ENCODE peak calls at places on chromosome 7, in ten cellular contexts. N, F, P, Z, Q, G, E, S, B and Y are unnamed samples.

GRCh38 chr7:120740348-120740747 is 117.6 kb downstream of the TSPAN12 start:
- DNase-seq in N (peak; percentile 62), F (no peak), P (no peak), Z (no peak), Q (peak; percentile 49), G (no peak), E (no peak), S (no peak), B (no peak), Y (no peak)

GRCh38 chr7:68955656-68956055 is 642.6 kb upstream of the AUTS2 start:
- DNase-seq in N (no peak), F (no peak), P (no peak), Z (no peak), Q (no peak), G (no peak), E (no peak), S (no peak), B (no peak), Y (no peak)

GRCh38 chr7:154832557-154833138 is 170.3 kb downstream of the PAXIP1 start:
- DNase-seq in N (no peak), F (no peak), P (peak; percentile 50), Z (no peak), Q (no peak), G (peak; percentile 10), E (no peak), S (no peak), B (no peak), Y (peak; percentile 35)

GRCh38 chr7:135239263-135239662 is 5.6 kb downstream of the STRA8 start:
- DNase-seq in N (no peak), F (no peak), P (no peak), Z (no peak), Q (no peak), G (no peak), E (no peak), S (no peak), B (no peak), Y (no peak)

GRCh38 chr7:80428161-80429054 is 83.5 kb downstream of the GNAT3 start:
- DNase-seq in N (peak; percentile 57), F (no peak), P (peak; percentile 22), Z (no peak), Q (peak; percentile 82), G (no peak), E (no peak), S (no peak), B (no peak), Y (peak; percentile 29)

GRCh38 chr7:40833541-40834234 is 698.9 kb downstream of the SUGCT start:
- DNase-seq in N (peak; percentile 20), F (no peak), P (no peak), Z (no peak), Q (peak; percentile 66), G (no peak), E (no peak), S (no peak), B (no peak), Y (no peak)

GRCh38 chr7:124072603-124073324 is 39.9 kb upstream of the TMEM229A start:
- DNase-seq in N (peak; percentile 55), F (no peak), P (no peak), Z (peak; percentile 7), Q (peak; percentile 98), G (no peak), E (no peak), S (no peak), B (no peak), Y (no peak)

GRCh38 chr7:6127129-6127490 is 95.9 kb downstream of the ANKRD61 start:
- DNase-seq in N (no peak), F (no peak), P (no peak), Z (no peak), Q (no peak), G (no peak), E (no peak), S (no peak), B (no peak), Y (no peak)

GRCh38 chr7:121795736-121796135 is 77.2 kb upstream of the PTPRZ1 start:
- DNase-seq in N (no peak), F (no peak), P (no peak), Z (no peak), Q (no peak), G (no peak), E (no peak), S (no peak), B (no peak), Y (no peak)

GRCh38 chr7:121798076-121798475 is 74.9 kb upstream of the PTPRZ1 start:
- DNase-seq in N (no peak), F (no peak), P (no peak), Z (no peak), Q (no peak), G (no peak), E (no peak), S (no peak), B (no peak), Y (no peak)

GRCh38 chr7:121800916-121801675 is 71.9 kb upstream of the PTPRZ1 start:
- DNase-seq in N (no peak), F (no peak), P (no peak), Z (no peak), Q (no peak), G (no peak), E (no peak), S (no peak), B (no peak), Y (no peak)

GRCh38 chr7:121798896-121799295 is 74.1 kb upstream of the PTPRZ1 start:
- DNase-seq in N (no peak), F (no peak), P (no peak), Z (no peak), Q (no peak), G (no peak), E (no peak), S (no peak), B (no peak), Y (no peak)

DNA sequence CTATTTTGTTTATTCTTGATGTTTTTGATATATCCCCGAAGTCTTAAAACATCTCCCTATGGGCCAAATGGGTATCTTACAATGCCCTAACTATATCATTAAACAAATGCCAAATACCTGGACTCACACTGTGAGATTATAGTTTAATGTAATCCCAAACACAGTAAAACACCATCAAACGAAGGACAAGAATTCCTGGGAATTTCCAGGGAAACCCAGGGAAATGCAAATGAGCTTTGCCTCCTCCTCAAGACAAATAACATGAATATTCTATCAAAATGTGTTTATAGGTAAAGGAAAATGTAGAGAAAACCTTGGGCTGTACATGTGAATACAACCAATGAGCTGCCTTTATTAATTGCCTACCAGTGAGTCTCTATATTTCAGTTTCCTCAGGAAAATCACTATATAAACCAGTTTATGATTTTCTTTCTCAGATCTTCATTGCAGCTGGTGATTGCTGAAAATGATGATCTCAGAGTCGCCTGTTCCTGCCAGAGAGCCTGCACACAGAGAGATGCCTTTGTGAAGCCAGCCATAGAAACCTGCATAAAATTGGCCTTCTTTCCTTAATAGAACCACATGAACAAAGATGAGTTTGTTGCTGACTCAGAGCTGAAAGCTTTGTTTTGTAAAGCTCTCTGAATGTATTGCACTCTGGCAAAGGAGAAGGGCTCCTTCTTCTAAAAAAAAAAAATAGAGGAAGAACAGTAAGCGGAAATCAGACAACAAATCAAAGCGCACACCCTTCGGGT is 75.5 kb upstream of the PTPRZ1 start:
- DNase-seq in N (no peak), F (no peak), P (no peak), Z (no peak), Q (no peak), G (no peak), E (no peak), S (no peak), B (no peak), Y (no peak)
- TF ChIP-seq CTCF in N (no peak), F (no peak), P (no peak), Z (no peak), Q (no peak), G (no peak), E (no peak), S (no peak), B (no peak), Y (no peak)

DNA sequence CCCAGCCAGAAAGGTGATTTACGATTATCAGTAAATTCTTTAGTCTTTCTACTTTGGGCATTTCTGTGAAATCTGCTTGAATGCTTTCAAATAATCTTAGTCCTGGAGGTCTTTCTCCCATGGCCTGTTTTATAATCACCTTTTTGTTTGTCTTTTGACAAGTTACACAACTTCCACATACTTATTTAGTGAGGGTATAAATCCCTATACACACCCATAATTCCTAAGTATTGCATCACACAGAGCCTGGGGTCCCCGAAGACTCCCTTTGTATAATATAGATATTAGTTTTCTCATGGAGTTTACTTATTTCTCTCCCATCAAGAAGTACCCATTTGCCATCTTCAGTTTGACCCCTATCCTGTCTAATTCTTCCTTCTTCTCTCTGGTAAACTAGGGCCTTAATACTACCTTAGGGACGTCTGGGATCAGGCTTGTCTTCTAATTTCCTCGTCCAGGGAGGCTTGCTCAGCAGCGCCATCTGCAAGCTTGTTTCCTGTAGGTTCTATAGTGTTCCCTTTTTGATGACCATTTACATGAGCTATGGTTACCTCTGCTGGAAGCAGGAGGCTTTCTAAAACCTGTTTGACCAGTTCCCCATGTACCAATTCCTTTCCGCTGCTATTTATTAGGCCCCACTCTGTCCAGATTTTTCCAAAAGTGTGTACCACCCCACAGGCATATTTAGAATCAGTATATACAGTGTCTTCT is 8.1 kb downstream of the DNAH11 start:
- DNase-seq in N (no peak), F (no peak), P (no peak), Z (no peak), Q (no peak), G (no peak), E (no peak), S (no peak), B (no peak), Y (no peak)
- TF ChIP-seq CTCF in N (no peak), F (no peak), P (no peak), Z (no peak), Q (no peak), G (no peak), E (no peak), S (no peak), B (no peak), Y (peak; percentile 2)

DNA sequence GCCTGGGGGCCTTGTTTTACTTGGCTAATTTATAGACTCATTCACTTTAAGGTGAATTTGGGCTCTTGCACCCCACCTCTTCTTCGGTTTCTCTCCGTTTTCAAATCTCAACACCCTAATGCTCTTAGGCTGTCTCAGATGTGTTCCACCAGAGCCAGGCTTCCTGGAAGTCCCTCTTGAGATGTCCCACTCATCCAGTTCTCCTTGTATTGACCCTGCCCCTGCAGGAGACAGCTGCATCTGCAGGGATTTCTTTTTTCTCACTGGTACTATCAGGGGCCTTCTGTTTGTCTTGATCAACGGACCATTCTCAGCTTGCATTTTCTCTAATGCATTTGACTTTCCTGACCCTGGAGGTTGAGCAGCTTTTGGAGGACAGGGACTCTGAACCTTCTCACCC is 279.5 kb downstream of the GALNT17 start:
- DNase-seq in N (no peak), F (no peak), P (no peak), Z (no peak), Q (no peak), G (no peak), E (no peak), S (no peak), B (no peak), Y (no peak)
- TF ChIP-seq CTCF in N (no peak), F (no peak), P (no peak), Z (no peak), Q (no peak), G (no peak), E (no peak), S (no peak), B (no peak), Y (no peak)

GRCh38 chr7:114007391-114007790 is 88.6 kb upstream of the PPP1R3A start:
- DNase-seq in N (no peak), F (no peak), P (no peak), Z (no peak), Q (no peak), G (no peak), E (no peak), S (no peak), B (no peak), Y (no peak)

DNA sequence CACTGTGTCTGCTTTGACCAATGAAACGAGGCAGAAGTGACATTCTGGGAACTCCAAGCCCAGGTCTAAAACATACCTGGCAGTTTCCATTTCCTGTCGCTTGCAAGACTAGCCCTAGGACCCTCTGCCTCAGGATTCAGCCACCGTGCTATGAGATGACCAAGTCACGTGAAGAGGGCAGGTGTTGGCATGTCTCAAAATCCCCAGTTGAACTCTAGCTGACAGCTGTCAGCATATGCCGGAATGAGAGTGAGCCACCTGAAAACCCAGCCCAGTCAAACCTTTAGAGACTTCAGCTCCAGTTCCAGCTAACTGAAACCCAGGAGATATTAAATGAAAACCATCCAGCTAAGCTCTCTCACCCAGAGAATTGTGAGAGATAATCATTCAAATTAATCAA is 89.9 kb upstream of the PPP1R3A start:
- DNase-seq in N (no peak), F (no peak), P (no peak), Z (no peak), Q (no peak), G (no peak), E (no peak), S (no peak), B (no peak), Y (no peak)
- TF ChIP-seq CTCF in N (no peak), F (no peak), P (no peak), Z (no peak), Q (no peak), G (no peak), E (no peak), S (no peak), B (no peak), Y (no peak)